ENCODE peak calls at places on chromosomes 11 and 22, in six cellular contexts. Z is heart right ventricle, F is astrocyte of the spinal cord, A is B cell, H is endothelial cell, G is endodermal cell. K is an unnamed sample.

GRCh38 chr11:72380132-72380503 is 54.2 kb downstream of the CLPB start:
- DNase-seq in G (no peak), Z (no peak), A (no peak), F (no peak), H (no peak), K (no peak)

GRCh38 chr22:46854125-46854870 is 91.8 kb downstream of the TBC1D22A start:
- DNase-seq in A (no peak), H (no peak), Z (no peak), F (no peak), G (peak), K (no peak)

GRCh38 chr22:27133951-27134664 is 476.7 kb downstream of the MIAT start:
- DNase-seq in F (peak), G (no peak), Z (no peak), H (no peak), A (no peak), K (no peak)

GRCh38 chr11:62221498-62221897 is 13.0 kb downstream of the SCGB2A1 start:
- DNase-seq in G (no peak), Z (no peak), A (no peak), H (no peak), F (no peak), K (no peak)

GRCh38 chr11:65780770-65781151 is at the start of gene AP5B1:
- DNase-seq in H (peak), F (peak), A (peak), Z (peak), G (peak), K (no peak)

GRCh38 chr11:111634981-111635705 is 32.9 kb downstream of the SIK2 start:
- DNase-seq in Z (no peak), G (no peak), A (no peak), F (peak), H (no peak), K (no peak)

GRCh38 chr11:112886707-112887370 is 74.4 kb upstream of the NCAM1 start:
- DNase-seq in F (no peak), A (no peak), Z (no peak), G (no peak), H (no peak), K (no peak)

GRCh38 chr11:125063429-125064043 is 431 bp downstream of the SLC37A2 start:
- DNase-seq in F (no peak), G (peak), H (no peak), Z (no peak), A (no peak), K (no peak)

GRCh38 chr11:60703374-60703773 is 4.0 kb downstream of the MS4A8 start:
- DNase-seq in H (no peak), G (peak), Z (no peak), A (no peak), F (no peak), K (no peak)

GRCh38 chr11:70481625-70482528 is 83.5 kb downstream of the CTTN start:
- DNase-seq in G (no peak), Z (peak), A (no peak), F (peak), H (no peak), K (no peak)

GRCh38 chr11:70505761-70506657 is 107.7 kb downstream of the CTTN start:
- DNase-seq in H (no peak), A (no peak), G (no peak), Z (no peak), F (no peak), K (no peak)

GRCh38 chr11:27183672-27184457 is 143.2 kb downstream of the BBOX1 start:
- DNase-seq in G (peak), H (peak), A (peak), F (peak), Z (no peak), K (no peak)

GRCh38 chr11:35676611-35676965 is 14.0 kb downstream of the TRIM44 start:
- DNase-seq in H (no peak), A (no peak), G (no peak), F (no peak), Z (no peak), K (no peak)

GRCh38 chr11:29119116-29119515 is 897.7 kb downstream of the KCNA4 start:
- DNase-seq in F (peak), A (no peak), Z (no peak), H (no peak), G (no peak), K (no peak)

GRCh38 chr22:19607198-19608113 is 83.2 kb upstream of the CLDN5 start:
- DNase-seq in G (no peak), A (no peak), F (no peak), Z (no peak), H (peak), K (no peak)

GRCh38 chr11:107472966-107473365 is 15.3 kb upstream of the CWF19L2 start:
- DNase-seq in Z (no peak), H (no peak), A (no peak), F (no peak), G (no peak), K (no peak)

GRCh38 chr11:106603971-106604370 is 414.3 kb downstream of the GUCY1A2 start:
- DNase-seq in F (no peak), G (no peak), H (no peak), Z (no peak), A (no peak), K (no peak)

GRCh38 chr22:25780673-25781072 is 38.7 kb downstream of the MYO18B start:
- DNase-seq in Z (no peak), A (no peak), F (no peak), H (no peak), G (no peak), K (no peak)

GRCh38 chr11:10328314-10329090 is 23.6 kb downstream of the ADM start:
- DNase-seq in H (no peak), Z (no peak), G (no peak), F (peak), A (no peak), K (no peak)

GRCh38 chr11:80330302-80330701 is 889.5 kb upstream of the TENM4 start:
- DNase-seq in G (no peak), Z (no peak), H (no peak), A (no peak), F (peak), K (no peak)

GRCh38 chr11:85809881-85810280 is 1.1 kb downstream of the SYTL2 start:
- DNase-seq in H (peak), A (no peak), Z (no peak), F (no peak), G (peak), K (no peak)

GRCh38 chr22:50088096-50088495 is 1.7 kb upstream of the MOV10L1 start:
- DNase-seq in H (no peak), Z (no peak), A (no peak), F (no peak), G (no peak), K (no peak)

GRCh38 chr11:59755701-59756495 is 722 bp downstream of the STX3 start:
- DNase-seq in G (peak), F (peak), Z (peak), A (peak), H (peak), K (peak)

GRCh38 chr22:47836957-47837356 is 1074.5 kb downstream of the TBC1D22A start:
- DNase-seq in G (no peak), F (no peak), Z (no peak), H (no peak), A (no peak), K (no peak)

GRCh38 chr22:32175751-32176644 is 16.9 kb upstream of the C22orf42 start:
- DNase-seq in A (no peak), G (peak), H (peak), F (no peak), Z (no peak), K (peak)

GRCh38 chr11:76614471-76615183 is 55.9 kb downstream of the LRRC32 start:
- DNase-seq in H (no peak), G (peak), F (peak), Z (peak), A (peak), K (no peak)

GRCh38 chr11:114060402-114061052 is 1.0 kb downstream of the ZBTB16 start:
- DNase-seq in A (no peak), Z (peak), G (peak), H (peak), F (peak), K (no peak)

GRCh38 chr11:46352063-46352841 is 5.0 kb downstream of the DGKZ start:
- DNase-seq in G (peak), H (peak), F (no peak), A (no peak), Z (peak), K (no peak)

GRCh38 chr11:122661182-122661945 is 5.8 kb downstream of the UBASH3B start:
- DNase-seq in Z (no peak), H (no peak), F (no peak), G (no peak), A (no peak), K (no peak)

GRCh38 chr11:30392221-30392784 is 69.4 kb downstream of the ARL14EP start:
- DNase-seq in F (peak), G (no peak), A (no peak), H (no peak), Z (no peak), K (no peak)

GRCh38 chr22:38467904-38468760 is at the start of gene KDELR3:
- DNase-seq in Z (peak), H (peak), G (peak), F (peak), A (no peak), K (no peak)
- TF ChIP-seq CTCF in Z (peak), H (peak), G (peak), F (peak), A (no peak), K (peak)

GRCh38 chr11:82038151-82038550 is 695.5 kb downstream of the FAM181B start:
- DNase-seq in G (no peak), Z (no peak), H (no peak), F (no peak), A (no peak), K (no peak)
- TF ChIP-seq CTCF in G (peak), Z (no peak), H (no peak), F (peak), A (no peak), K (peak)

DNA sequence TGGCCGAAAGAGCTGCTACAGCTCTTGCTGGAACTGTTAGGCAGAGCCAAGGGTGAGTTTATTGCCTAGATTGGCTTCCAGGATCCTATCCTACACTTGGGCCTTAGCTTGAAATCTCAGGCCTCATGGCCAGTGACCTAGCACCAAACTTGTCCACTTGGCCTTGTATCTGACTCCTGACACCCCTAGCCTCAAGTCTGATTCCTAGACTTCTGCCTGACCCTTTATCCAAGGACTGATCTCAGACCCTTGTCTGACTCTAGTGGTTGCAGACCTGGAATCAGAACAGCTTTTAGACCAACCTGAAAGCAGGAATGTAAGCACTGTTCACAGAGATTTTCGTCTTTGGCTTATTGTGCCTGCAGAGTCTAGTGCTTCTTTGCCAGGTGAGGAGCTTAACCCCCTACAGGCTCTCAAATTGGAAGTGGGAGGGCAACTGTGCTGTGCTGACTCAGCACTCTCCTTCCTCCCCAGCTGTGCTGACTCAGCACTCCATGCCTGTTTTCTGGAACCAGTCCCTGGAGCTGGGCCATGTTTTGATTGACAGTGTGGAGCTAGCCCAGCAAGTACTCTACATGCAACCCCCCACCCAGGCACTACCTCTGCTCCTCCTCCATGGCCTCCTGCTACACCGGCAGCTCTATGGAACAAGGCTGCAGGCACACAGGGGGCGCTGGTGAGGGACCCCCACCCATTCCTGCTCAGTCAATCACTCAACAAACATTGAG is 35.1 kb downstream of the RRP8 start:
- DNase-seq in F (peak), Z (no peak), G (peak), A (no peak), H (no peak), K (no peak)
- TF ChIP-seq CTCF in F (peak), Z (no peak), G (peak), A (no peak), H (no peak), K (no peak)

DNA sequence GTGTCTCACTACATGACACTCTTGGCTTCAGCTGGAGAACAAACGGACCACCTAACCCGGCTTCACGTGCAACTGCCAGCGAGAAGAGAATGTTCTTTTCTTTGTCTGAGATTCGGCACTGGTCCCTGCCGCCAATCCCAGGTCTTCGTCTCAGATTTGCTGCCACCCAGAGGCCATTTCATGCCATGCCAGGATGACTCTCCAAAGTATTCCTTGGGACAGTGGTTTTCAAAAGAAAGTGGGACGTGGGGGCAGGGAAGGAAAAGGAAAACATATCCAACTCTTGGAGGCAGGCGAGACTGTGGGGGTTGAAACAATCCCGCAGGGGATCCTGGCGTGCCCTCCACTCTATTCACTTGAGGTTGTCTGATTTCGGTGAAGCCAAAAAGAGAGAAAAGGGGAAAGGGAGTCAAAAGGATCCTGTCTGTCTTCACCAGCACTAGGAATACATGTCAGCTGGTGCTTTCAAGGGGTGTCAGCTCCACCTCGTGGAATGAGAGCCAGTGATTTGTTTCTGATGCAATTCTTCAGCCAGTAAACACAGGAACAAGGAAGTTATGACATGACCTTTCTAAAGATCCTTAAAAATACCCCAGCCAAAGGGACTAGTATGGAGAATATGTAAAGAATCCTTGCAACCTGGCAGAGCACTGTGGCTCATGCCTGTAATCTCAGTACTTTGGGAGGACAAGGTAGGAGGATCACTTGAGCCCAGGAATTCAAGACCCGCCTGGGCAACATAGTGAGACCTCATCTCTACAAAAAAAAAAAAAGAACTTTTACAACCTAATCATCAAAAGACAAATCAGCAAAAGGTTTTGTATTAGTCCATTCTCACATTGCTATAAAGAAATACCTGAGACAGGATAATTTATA is 41.0 kb upstream of the APLNR start:
- DNase-seq in H (peak), Z (peak), F (peak), G (peak), A (no peak), K (peak)
- TF ChIP-seq CTCF in H (peak), Z (peak), F (peak), G (peak), A (peak), K (peak)

GRCh38 chr22:36223504-36223903 is 15.8 kb downstream of the APOL2 start:
- DNase-seq in Z (no peak), A (no peak), F (no peak), G (no peak), H (no peak), K (no peak)

GRCh38 chr22:36220457-36220921 is 18.8 kb downstream of the APOL2 start:
- DNase-seq in A (no peak), G (peak), H (no peak), Z (no peak), F (peak), K (no peak)

GRCh38 chr22:36224245-36224644 is 15.1 kb downstream of the APOL2 start:
- DNase-seq in Z (no peak), A (no peak), F (no peak), H (no peak), G (no peak), K (no peak)

GRCh38 chr22:36222887-36223450 is 16.4 kb downstream of the APOL2 start:
- DNase-seq in F (no peak), Z (no peak), A (no peak), G (no peak), H (no peak), K (no peak)

GRCh38 chr22:36221799-36222751 is 17.3 kb downstream of the APOL2 start:
- DNase-seq in A (peak), F (peak), H (peak), Z (no peak), G (peak), K (no peak)
- TF ChIP-seq CTCF in A (peak), F (peak), H (peak), Z (peak), G (peak), K (peak)

DNA sequence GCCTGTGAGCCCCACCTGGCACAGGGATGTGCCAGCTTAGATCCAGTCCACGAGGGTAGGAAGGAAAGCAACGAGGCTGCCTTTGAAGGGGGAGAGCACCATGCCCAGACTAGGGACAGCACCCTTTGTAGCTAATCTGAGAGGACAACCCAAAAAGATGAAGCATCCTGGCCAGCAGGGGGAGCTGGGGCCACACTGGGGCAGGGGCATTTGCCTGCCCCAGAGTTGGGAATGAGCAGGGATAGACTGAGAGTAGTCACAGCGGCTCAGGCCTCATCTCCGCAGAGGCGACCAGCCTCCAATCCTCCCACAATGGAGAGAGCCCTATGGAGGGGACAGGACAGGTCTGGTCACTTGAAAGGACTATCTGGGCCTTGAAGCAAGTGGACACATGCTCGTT is 16.4 kb downstream of the LMO1 start:
- DNase-seq in A (no peak), F (no peak), H (no peak), G (peak), Z (no peak), K (no peak)
- TF ChIP-seq CTCF in A (peak), F (peak), H (peak), G (peak), Z (peak), K (peak)

DNA sequence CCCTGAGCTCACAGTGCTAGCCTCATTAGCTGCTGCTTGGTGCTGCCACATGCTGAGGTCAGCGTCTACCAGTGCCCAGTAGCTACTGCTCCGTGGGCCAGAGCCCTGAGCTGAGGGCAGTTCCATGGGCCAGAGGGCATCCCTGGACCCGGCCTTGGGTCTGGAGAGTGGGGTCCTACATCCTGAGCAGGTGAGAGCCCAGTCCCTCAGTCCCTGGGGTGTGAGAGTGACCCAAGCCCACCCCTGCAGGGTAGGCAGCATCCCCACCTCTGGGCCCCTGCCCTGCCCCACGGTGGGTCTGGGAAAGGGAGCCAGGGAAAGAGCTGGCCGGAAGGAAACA is 9.8 kb downstream of the LMNTD2 start:
- DNase-seq in F (no peak), Z (no peak), G (no peak), A (no peak), H (no peak), K (no peak)
- TF ChIP-seq CTCF in F (no peak), Z (no peak), G (no peak), A (no peak), H (no peak), K (no peak)

GRCh38 chr11:18865261-18865660 is 73.7 kb upstream of the PTPN5 start:
- DNase-seq in H (no peak), G (no peak), Z (no peak), A (no peak), F (no peak), K (no peak)

DNA sequence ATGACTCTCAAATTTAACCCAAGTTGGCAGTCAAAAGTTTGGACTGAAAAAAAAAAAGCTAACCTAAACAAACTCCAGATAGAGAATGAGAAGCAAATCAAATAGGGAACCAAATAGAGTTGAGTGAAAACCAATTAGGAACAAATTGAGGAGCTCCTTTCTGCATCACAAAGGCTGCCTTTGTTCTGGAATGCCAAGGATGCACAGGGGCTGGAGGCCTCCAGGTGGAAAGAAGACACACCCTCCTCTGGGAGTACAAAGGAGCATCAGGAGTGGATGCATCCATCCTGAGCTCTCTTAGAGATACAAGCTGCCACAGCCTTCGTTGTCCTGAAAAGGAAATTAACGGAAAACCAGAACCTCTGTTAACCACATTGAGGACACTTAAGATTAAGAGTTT is 73.3 kb downstream of the MRGPRX1 start:
- DNase-seq in G (peak), F (no peak), A (no peak), H (no peak), Z (no peak), K (no peak)
- TF ChIP-seq CTCF in G (no peak), F (no peak), A (no peak), H (no peak), Z (no peak), K (no peak)

K was measured in osteocyte.